ENCODE peak calls at places on chromosomes 12 and 14, in six cellular contexts. Q, E, G, T, U and X are unnamed samples.

GRCh38 chr12:130987151-130987931 is 33.6 kb downstream of the ADGRD1 start:
- DNase-seq in Q (no peak), E (no peak), G (no peak), T (no peak), U (no peak), X (no peak)

GRCh38 chr14:87566986-87567385 is 426.0 kb downstream of the GALC start:
- DNase-seq in Q (peak; percentile 3), E (peak; percentile 0), G (no peak), T (peak; percentile 64), U (peak; percentile 66), X (peak; percentile 89)

GRCh38 chr12:57765003-57765697 is 1.7 kb downstream of the CYP27B1 start:
- DNase-seq in Q (peak; percentile 69), E (peak; percentile 17), G (no peak), T (peak; percentile 28), U (peak; percentile 35), X (peak; percentile 55)

GRCh38 chr12:7588703-7589329 is 76.9 kb downstream of the APOBEC1 start:
- DNase-seq in Q (peak; percentile 73), E (peak; percentile 12), G (peak; percentile 65), T (no peak), U (peak; percentile 94), X (peak; percentile 43)

GRCh38 chr14:61217516-61217915 is 63.6 kb downstream of the TMEM30B start:
- DNase-seq in Q (peak; percentile 20), E (no peak), G (no peak), T (no peak), U (no peak), X (no peak)

GRCh38 chr12:89461649-89462612 is 62.7 kb downstream of the GALNT4 start:
- DNase-seq in Q (peak; percentile 79), E (peak; percentile 82), G (peak; percentile 47), T (peak; percentile 68), U (peak; percentile 80), X (peak; percentile 83)

GRCh38 chr12:88577537-88577936 is 2.7 kb downstream of the KITLG start:
- DNase-seq in Q (peak; percentile 67), E (no peak), G (no peak), T (peak; percentile 66), U (no peak), X (peak; percentile 53)

GRCh38 chr12:17215754-17216153 is 609.8 kb upstream of the LMO3 start:
- DNase-seq in Q (no peak), E (no peak), G (no peak), T (no peak), U (no peak), X (no peak)

GRCh38 chr12:29159690-29160089 is 10.6 kb downstream of the FAR2 start:
- DNase-seq in Q (no peak), E (no peak), G (no peak), T (no peak), U (no peak), X (peak; percentile 43)

GRCh38 chr14:77786148-77786547 is 13.8 kb upstream of the ADCK1 start:
- DNase-seq in Q (no peak), E (no peak), G (no peak), T (no peak), U (no peak), X (no peak)

GRCh38 chr12:102797513-102797912 is 119.5 kb downstream of the PAH start:
- DNase-seq in Q (peak; percentile 6), E (no peak), G (no peak), T (no peak), U (no peak), X (no peak)

GRCh38 chr12:117363953-117364486 is 2.6 kb upstream of the NOS1 start:
- DNase-seq in Q (no peak), E (no peak), G (no peak), T (no peak), U (peak; percentile 40), X (no peak)

GRCh38 chr14:24132061-24132685 is 1.7 kb downstream of the FITM1 start:
- DNase-seq in Q (no peak), E (no peak), G (no peak), T (no peak), U (no peak), X (no peak)

GRCh38 chr12:16607895-16608294 is 1.9 kb upstream of the LMO3 start:
- DNase-seq in Q (no peak), E (no peak), G (no peak), T (no peak), U (no peak), X (no peak)

GRCh38 chr12:116019415-116019814 is 258.1 kb downstream of the MED13L start:
- DNase-seq in Q (no peak), E (no peak), G (no peak), T (no peak), U (peak; percentile 79), X (no peak)

GRCh38 chr12:122473543-122474323 is 27.0 kb downstream of the ZCCHC8 start:
- DNase-seq in Q (peak; percentile 49), E (peak; percentile 49), G (peak; percentile 42), T (peak; percentile 72), U (peak; percentile 29), X (peak; percentile 34)

GRCh38 chr12:47391566-47391965 is 311.8 kb upstream of the AMIGO2 start:
- DNase-seq in Q (no peak), E (no peak), G (no peak), T (peak; percentile 57), U (no peak), X (no peak)

GRCh38 chr14:38210587-38211257 is 3.0 kb downstream of the SSTR1 start:
- DNase-seq in Q (peak; percentile 87), E (peak; percentile 70), G (no peak), T (peak; percentile 51), U (no peak), X (peak; percentile 75)

GRCh38 chr14:58693048-58693447 is 55.3 kb downstream of the DACT1 start:
- DNase-seq in Q (no peak), E (no peak), G (no peak), T (no peak), U (no peak), X (no peak)

GRCh38 chr14:67522270-67522669 is 10.8 kb upstream of the PLEKHH1 start:
- DNase-seq in Q (no peak), E (no peak), G (no peak), T (no peak), U (no peak), X (no peak)

GRCh38 chr12:71162832-71163711 is 5.3 kb upstream of the TSPAN8 start:
- DNase-seq in Q (no peak), E (no peak), G (no peak), T (no peak), U (no peak), X (no peak)

GRCh38 chr14:72024504-72024903 is 92.3 kb downstream of the RGS6 start:
- DNase-seq in Q (no peak), E (no peak), G (no peak), T (no peak), U (no peak), X (no peak)

DNA sequence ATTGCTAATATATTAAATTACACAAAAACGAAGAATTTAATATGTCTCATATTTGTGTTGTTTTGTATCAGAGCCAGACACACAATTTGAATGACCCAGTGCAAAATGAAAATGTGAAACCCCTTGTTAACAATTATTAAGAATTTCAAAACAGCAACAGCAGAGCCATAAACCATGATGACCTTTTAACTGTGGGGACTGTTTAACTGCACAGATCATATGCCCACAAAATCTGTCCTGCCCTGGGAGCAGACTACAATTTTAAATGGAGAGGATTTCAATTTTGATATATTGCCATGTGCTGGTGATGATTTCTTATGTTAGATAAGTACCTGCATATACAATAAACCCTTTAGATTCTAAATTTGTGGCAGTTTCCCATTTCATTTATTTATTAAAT is 455.5 kb upstream of the MGAT4C start:
- DNase-seq in Q (no peak), E (no peak), G (no peak), T (no peak), U (peak; percentile 1), X (no peak)
- H2AFZ ChIP-seq in Q (no peak overlapping the region), E (no peak overlapping the region), G (no peak overlapping the region), T (no peak overlapping the region), U (no peak overlapping the region), X (no peak overlapping the region)

GRCh38 chr14:22487401-22487800 is 101.6 kb downstream of the DAD1 start:
- DNase-seq in Q (peak; percentile 48), E (no peak), G (no peak), T (no peak), U (no peak), X (no peak)

GRCh38 chr14:22489957-22490950 is 98.8 kb downstream of the DAD1 start:
- DNase-seq in Q (no peak), E (no peak), G (no peak), T (no peak), U (no peak), X (no peak)

GRCh38 chr14:22489247-22489551 is 99.8 kb downstream of the DAD1 start:
- DNase-seq in Q (no peak), E (no peak), G (no peak), T (no peak), U (no peak), X (no peak)

GRCh38 chr14:22487941-22488340 is 101.1 kb downstream of the DAD1 start:
- DNase-seq in Q (no peak), E (no peak), G (no peak), T (no peak), U (no peak), X (no peak)

GRCh38 chr14:22488522-22489246 is 100.3 kb downstream of the DAD1 start:
- DNase-seq in Q (no peak), E (no peak), G (no peak), T (no peak), U (no peak), X (no peak)
- H2AFZ ChIP-seq in Q (no peak overlapping the region), E (no peak overlapping the region), G (no peak overlapping the region), T (no peak overlapping the region), U (no peak overlapping the region), X (no peak overlapping the region)

DNA sequence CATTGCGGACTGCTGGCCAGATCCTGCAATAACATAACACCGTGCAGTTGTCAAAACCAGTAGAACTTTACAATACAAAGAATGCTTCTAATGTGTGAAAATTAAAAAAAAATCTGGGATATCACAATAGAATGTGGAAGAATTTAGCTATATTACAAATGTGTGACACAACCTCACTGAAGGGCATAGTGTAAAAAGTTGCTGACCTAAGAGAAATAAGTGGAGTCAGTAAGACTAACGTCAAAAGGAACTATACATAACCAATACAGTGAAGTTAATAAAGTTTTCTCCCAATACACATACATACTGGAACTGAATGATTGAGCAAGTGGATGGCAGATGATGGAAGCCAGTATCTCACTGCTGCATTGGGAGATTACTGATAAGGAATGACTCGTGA is 12.4 kb downstream of the OR6C74 start:
- DNase-seq in Q (no peak), E (no peak), G (no peak), T (no peak), U (no peak), X (no peak)
- H2AFZ ChIP-seq in Q (no peak overlapping the region), E (no peak overlapping the region), G (no peak overlapping the region), T (no peak overlapping the region), U (no peak overlapping the region), X (no peak overlapping the region)

DNA sequence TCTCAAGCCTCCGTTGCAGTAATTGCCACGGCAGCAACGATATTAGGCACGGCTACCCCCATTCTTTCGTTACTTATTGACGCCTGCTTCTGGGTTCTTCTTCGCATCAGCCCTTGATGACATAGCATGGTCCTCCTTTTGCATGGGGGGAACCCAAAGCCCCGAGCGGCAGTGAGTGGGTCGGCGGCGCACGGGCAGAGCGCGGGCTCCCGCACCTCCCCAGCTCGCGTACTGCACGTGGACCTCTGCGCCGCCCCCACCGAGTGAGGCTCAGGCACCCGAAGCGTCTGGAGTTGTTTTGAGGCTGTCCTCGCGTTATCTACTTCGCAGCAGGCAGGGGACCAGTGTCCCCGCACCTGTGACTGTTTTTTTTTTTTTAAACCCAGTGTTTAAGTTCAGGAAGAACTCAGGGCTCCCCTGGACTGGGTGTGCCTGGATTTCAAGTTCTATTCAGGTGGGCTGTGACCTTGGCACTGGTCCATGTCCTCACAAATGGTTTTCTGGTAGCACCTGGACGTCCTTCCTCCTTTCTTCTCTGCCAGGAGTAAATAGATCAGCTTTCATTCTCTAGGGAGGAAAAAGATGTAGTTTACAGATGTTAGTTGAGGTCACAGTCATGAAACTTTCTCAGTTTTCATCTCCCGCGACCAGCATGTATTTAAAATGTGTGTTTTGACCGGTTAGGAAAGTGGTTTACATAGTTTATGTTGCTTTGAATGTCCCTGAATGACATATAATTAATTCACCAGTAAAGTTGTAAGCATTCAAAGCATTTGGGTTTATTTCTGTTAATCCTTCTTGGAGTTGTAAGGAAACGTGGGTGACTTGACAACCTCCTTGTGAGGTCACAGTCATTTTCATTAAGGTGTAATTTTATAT is 1.4 kb upstream of the FOXN4 start:
- DNase-seq in Q (no peak), E (no peak), G (peak; percentile 61), T (no peak), U (no peak), X (no peak)
- H2AFZ ChIP-seq in Q (peak overlapping the region; percentile 65), E (peak overlapping the region; percentile 69), G (peak overlapping the region; percentile 55), T (no peak overlapping the region), U (no peak overlapping the region), X (no peak overlapping the region)